ENCODE peak calls at places on chromosome 4, in four cellular contexts. X is body of pancreas, T is left lung, E is mesendoderm. Z is an unnamed sample.

GRCh38 chr4:15469402-15470148 is at the start of gene CC2D2A:
- DNase-seq in X (peak; percentile 25), T (peak; percentile 33), E (peak; percentile 87), Z (no peak)

GRCh38 chr4:129362685-129363274 is 266.8 kb downstream of the C4orf33 start:
- DNase-seq in X (peak; percentile 69), T (no peak), E (peak; percentile 71), Z (peak; percentile 5)

GRCh38 chr4:34964613-34965012 is 1279.7 kb downstream of the ARAP2 start:
- DNase-seq in X (no peak), T (no peak), E (peak; percentile 88), Z (no peak)

GRCh38 chr4:519203-519651 is 20.2 kb downstream of the PIGG start:
- DNase-seq in X (no peak), T (no peak), E (no peak), Z (no peak)

GRCh38 chr4:147550626-147551250 is 66.5 kb upstream of the TMEM184C start:
- DNase-seq in X (no peak), T (no peak), E (no peak), Z (peak; percentile 41)

GRCh38 chr4:36039031-36039430 is 205.3 kb downstream of the ARAP2 start:
- DNase-seq in X (no peak), T (no peak), E (peak; percentile 6), Z (no peak)

GRCh38 chr4:5705672-5706310 is 2.6 kb downstream of the EVC2 start:
- DNase-seq in X (peak; percentile 51), T (no peak), E (peak; percentile 73), Z (no peak)

GRCh38 chr4:176286728-176287127 is 17.7 kb upstream of the ASB5 start:
- DNase-seq in X (no peak), T (no peak), E (no peak), Z (no peak)

GRCh38 chr4:106985830-106986229 is 50.3 kb downstream of the DKK2 start:
- DNase-seq in X (no peak), T (no peak), E (no peak), Z (no peak)

GRCh38 chr4:151921371-151921770 is 160.6 kb upstream of the GATB start:
- DNase-seq in X (no peak), T (no peak), E (no peak), Z (no peak)

GRCh38 chr4:33725861-33726260 is 2518.5 kb downstream of the ARAP2 start:
- DNase-seq in X (no peak), T (no peak), E (no peak), Z (no peak)

GRCh38 chr4:153335665-153336064 is 8.8 kb upstream of the MND1 start:
- DNase-seq in X (no peak), T (no peak), E (no peak), Z (no peak)

GRCh38 chr4:41963105-41963504 is 18.5 kb upstream of the DCAF4L1 start:
- DNase-seq in X (no peak), T (no peak), E (peak; percentile 38), Z (no peak)

GRCh38 chr4:87260477-87260876 is 40.1 kb upstream of the KLHL8 start:
- DNase-seq in X (no peak), T (no peak), E (no peak), Z (no peak)

GRCh38 chr4:152666946-152667345 is 12.9 kb downstream of the TMEM154 start:
- DNase-seq in X (no peak), T (no peak), E (no peak), Z (no peak)

DNA sequence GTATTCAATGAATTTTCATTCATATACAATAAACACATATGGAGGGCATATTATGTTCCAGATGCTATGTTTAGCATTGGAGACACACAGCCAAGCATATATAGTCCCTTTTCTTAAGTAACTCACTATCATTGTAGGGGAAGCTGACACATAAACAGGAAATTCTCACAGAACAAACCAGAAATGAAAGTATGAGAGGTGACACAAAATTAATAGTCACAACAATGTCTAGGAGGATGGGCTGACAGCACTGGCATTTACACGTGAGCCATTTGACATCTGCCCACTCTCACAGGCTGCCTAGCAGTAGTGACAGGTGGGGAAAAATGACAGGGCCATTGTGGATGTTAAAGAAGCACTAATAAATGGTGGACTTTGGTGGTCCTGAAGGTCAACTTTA is 2.6 kb upstream of the CNOT6L start:
- DNase-seq in X (no peak), T (no peak), E (no peak), Z (no peak)
- H3K4me3 ChIP-seq in X (no peak overlapping the region), T (no peak overlapping the region), E (no peak overlapping the region), Z (no peak overlapping the region)

GRCh38 chr4:56701644-56702043 is 20.5 kb upstream of the HOPX start:
- DNase-seq in X (no peak), T (no peak), E (peak; percentile 39), Z (no peak)
- H3K36me3 ChIP-seq in X (no peaks in the 10 kb centered on the region), T (no peaks in the 10 kb centered on the region), E (no peaks in the 10 kb centered on the region), Z (no peaks in the 10 kb centered on the region)

DNA sequence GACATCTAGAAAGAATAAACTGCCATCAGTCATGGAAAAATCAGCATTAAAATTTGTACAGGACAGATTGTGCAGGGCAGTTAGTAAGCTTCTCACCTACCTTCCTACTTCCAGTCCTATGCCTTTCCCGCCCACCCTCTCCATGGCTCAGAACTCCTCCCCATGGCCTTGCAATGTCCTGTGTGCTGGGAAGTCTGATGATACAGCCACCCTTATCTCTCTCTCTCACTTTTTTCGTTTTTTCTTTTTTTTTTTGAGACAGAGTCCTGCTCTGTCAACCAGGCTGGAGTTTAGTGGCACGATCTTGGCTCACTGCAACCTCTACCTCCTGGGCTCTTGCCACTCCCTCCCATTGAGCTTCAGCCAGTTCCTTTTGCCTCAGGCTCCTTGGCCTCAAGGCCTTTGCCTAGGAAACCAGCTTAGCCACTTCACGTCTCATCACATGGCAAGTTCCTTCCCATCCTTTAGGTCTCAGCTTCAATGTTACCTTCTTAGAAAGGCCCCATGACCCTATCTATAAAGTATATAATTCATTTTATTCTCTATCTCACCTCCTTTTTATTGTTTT is 259.7 kb downstream of the NKX6-1 start:
- DNase-seq in X (no peak), T (no peak), E (peak; percentile 19), Z (no peak)
- H3K4me3 ChIP-seq in X (no peak overlapping the region), T (no peak overlapping the region), E (no peak overlapping the region), Z (no peak overlapping the region)

DNA sequence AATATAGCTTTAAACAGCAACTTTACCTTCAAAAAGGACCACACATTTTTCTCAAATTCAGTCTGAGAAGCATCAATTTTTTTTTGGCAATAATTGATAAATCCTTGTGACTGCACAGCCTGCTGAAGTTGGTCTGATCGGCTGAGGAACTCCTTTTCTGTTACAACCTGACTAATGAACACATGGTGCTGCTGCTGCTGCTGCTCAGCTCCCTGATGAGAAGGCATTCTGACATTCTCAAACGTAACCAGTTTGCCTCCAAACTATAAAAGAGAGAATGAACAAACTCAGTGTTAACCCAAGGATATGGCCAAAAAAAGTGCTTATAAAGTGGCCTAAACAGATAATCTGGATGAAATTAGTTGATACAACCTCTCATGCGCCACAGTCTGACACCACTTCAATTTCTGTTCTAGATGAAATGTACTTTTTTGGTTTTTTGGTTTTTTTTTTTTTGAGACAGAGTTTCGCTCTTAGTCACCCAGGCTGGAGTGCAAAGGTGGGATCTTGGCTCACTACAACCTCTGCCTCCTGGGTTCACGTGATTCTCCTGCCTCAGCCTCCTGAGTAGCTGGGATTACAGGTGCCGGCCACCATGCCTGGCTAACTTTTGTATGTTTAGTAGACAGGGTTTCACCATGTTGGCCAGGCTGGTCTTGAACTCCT is 26.5 kb downstream of the SEC31A start:
- DNase-seq in X (no peak), T (no peak), E (no peak), Z (no peak)
- H3K36me3 ChIP-seq in X (peaks cover 13% of the 10 kb centered on the region), T (no peaks in the 10 kb centered on the region), E (peaks cover 7% of the 10 kb centered on the region), Z (peaks cover 14% of the 10 kb centered on the region)

GRCh38 chr4:119026662-119027444 is 108.8 kb upstream of the MYOZ2 start:
- DNase-seq in X (no peak), T (no peak), E (peak; percentile 33), Z (no peak)

GRCh38 chr4:119025916-119026661 is 109.5 kb upstream of the MYOZ2 start:
- DNase-seq in X (no peak), T (no peak), E (no peak), Z (peak; percentile 90)

GRCh38 chr4:119029847-119030535 is 105.6 kb upstream of the MYOZ2 start:
- DNase-seq in X (no peak), T (no peak), E (no peak), Z (no peak)

GRCh38 chr4:119028296-119028695 is 107.3 kb upstream of the MYOZ2 start:
- DNase-seq in X (no peak), T (no peak), E (no peak), Z (no peak)

DNA sequence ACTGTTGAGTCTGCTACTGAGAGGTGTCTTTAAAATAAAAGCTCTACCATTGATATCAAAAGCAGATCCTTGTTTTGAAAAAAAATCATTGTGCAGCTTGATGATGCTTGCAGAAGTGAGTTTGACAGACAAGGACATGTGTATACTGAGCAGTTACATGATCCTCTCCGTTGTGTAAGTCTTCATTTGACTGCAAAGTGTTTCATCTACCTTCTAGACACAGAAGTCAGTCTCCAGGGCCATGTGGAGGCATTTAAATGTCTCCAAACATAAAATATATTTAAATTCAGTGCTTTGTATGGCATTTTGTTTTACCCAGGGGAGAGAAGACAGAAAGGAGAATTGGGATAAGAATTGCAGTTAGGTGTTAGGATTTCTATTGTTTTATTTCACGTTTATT is 107.8 kb upstream of the MYOZ2 start:
- DNase-seq in X (no peak), T (no peak), E (no peak), Z (no peak)
- H3K4me3 ChIP-seq in X (no peak overlapping the region), T (peak overlapping the region; percentile 6), E (no peak overlapping the region), Z (peak overlapping the region; percentile 37)

GRCh38 chr4:73620115-73620792 is at the start of gene RASSF6:
- DNase-seq in X (peak; percentile 87), T (peak; percentile 78), E (peak; percentile 85), Z (no peak)

GRCh38 chr4:73615613-73616012 is 4.6 kb downstream of the RASSF6 start:
- DNase-seq in X (no peak), T (no peak), E (peak; percentile 90), Z (no peak)

GRCh38 chr4:73617256-73617655 is 3.0 kb downstream of the RASSF6 start:
- DNase-seq in X (no peak), T (no peak), E (no peak), Z (no peak)

GRCh38 chr4:73621357-73621756 is 1.1 kb upstream of the RASSF6 start:
- DNase-seq in X (no peak), T (no peak), E (no peak), Z (no peak)

GRCh38 chr4:73619351-73619750 is 885 bp downstream of the RASSF6 start:
- DNase-seq in X (no peak), T (no peak), E (no peak), Z (no peak)
- H3K36me3 ChIP-seq in X (no peaks in the 10 kb centered on the region), T (no peaks in the 10 kb centered on the region), E (no peaks in the 10 kb centered on the region), Z (no peaks in the 10 kb centered on the region)

GRCh38 chr4:76420901-76421581 is at the start of gene CCDC158:
- DNase-seq in X (peak; percentile 39), T (no peak), E (no peak), Z (no peak)
- H3K4me3 ChIP-seq in X (peak within 1 kb of the TSS; percentile 56), T (peak within 1 kb of the TSS; percentile 38), E (no peak within 1 kb of the TSS), Z (peak within 1 kb of the TSS; percentile 52)

Z was measured in BJ.